ENCODE peak calls at places on chromosome 3, in ten cellular contexts. D is ovary; L is IMR-90; M is CD8-positive, alpha-beta T cell; B is endodermal cell; G is GM12864; T is AG10803; X is fibroblast of lung; S is neural progenitor cell; R is foreskin fibroblast. K is an unnamed sample.
A peak's percentile ranks its signal among the peaks of the same experiment; 100 is the strongest.

GRCh38 chr3:189914799-189915198 is 205.9 kb downstream of the P3H2 start:
- DNase-seq in S (no peak), R (peak; percentile 89), T (peak; percentile 91), L (peak; percentile 96), D (no peak), B (no peak), G (no peak), M (no peak), X (peak; percentile 91), K (peak; percentile 96)

GRCh38 chr3:130759692-130760338 is 13.2 kb upstream of the PIK3R4 start:
- DNase-seq in X (peak; percentile 64), M (peak; percentile 16), S (peak; percentile 66), G (peak; percentile 26), D (peak; percentile 32), T (peak; percentile 55), B (peak; percentile 72), L (peak; percentile 49), R (peak; percentile 28), K (peak; percentile 79)

GRCh38 chr3:12489832-12490231 is 5.6 kb downstream of the TSEN2 start:
- DNase-seq in D (no peak), S (no peak), T (peak; percentile 85), M (no peak), B (no peak), R (no peak), X (no peak), G (no peak), L (no peak), K (peak; percentile 53)

GRCh38 chr3:4735243-4735642 is 242.1 kb downstream of the ITPR1 start:
- DNase-seq in R (no peak), L (no peak), B (no peak), T (no peak), G (no peak), M (no peak), X (no peak), D (no peak), S (no peak), K (no peak)

GRCh38 chr3:52004158-52004787 is 8.6 kb upstream of the RPL29 start:
- DNase-seq in R (peak; percentile 47), D (no peak), B (peak; percentile 90), G (no peak), T (peak; percentile 35), X (peak; percentile 48), S (peak; percentile 90), L (peak; percentile 48), M (no peak), K (peak; percentile 72)

GRCh38 chr3:81277853-81278252 is 483.6 kb downstream of the GBE1 start:
- DNase-seq in R (no peak), B (no peak), G (no peak), T (peak; percentile 31), L (peak; percentile 4), M (no peak), X (no peak), D (no peak), S (no peak), K (peak; percentile 34)

GRCh38 chr3:58064923-58065638 is 56.9 kb downstream of the FLNB start:
- DNase-seq in T (no peak), X (no peak), B (no peak), G (no peak), S (no peak), R (no peak), L (no peak), M (no peak), D (no peak), K (no peak)

GRCh38 chr3:148319960-148320359 is 377.7 kb upstream of the AGTR1 start:
- DNase-seq in S (no peak), D (no peak), L (peak; percentile 35), G (no peak), B (no peak), M (no peak), X (no peak), R (no peak), T (no peak), K (no peak)

GRCh38 chr3:43960448-43960840 is 269.7 kb downstream of the ABHD5 start:
- DNase-seq in R (peak; percentile 3), X (peak; percentile 23), T (peak; percentile 4), D (no peak), G (no peak), M (no peak), B (no peak), L (no peak), S (no peak), K (no peak)

GRCh38 chr3:25478964-25479726 is 51.1 kb downstream of the RARB start:
- DNase-seq in M (no peak), D (no peak), B (no peak), G (no peak), S (no peak), T (no peak), R (no peak), L (no peak), X (no peak), K (no peak)

GRCh38 chr3:31568649-31569048 is 35.9 kb downstream of the STT3B start:
- DNase-seq in M (no peak), X (no peak), D (no peak), S (no peak), L (no peak), R (no peak), G (no peak), T (no peak), B (no peak), K (no peak)

GRCh38 chr3:10286596-10287295 is 6.0 kb downstream of the GHRL start:
- DNase-seq in S (peak; percentile 53), B (peak; percentile 90), D (peak; percentile 56), L (peak; percentile 74), G (no peak), M (no peak), T (peak; percentile 11), R (peak; percentile 44), X (peak; percentile 86), K (peak; percentile 54)

GRCh38 chr3:191415566-191415965 is 45.4 kb upstream of the PYDC2 start:
- DNase-seq in L (no peak), M (no peak), R (no peak), X (no peak), G (no peak), B (no peak), S (no peak), T (no peak), D (no peak), K (no peak)

GRCh38 chr3:148727242-148727641 is 29.5 kb downstream of the AGTR1 start:
- DNase-seq in X (peak; percentile 31), T (peak; percentile 32), L (no peak), G (peak; percentile 13), D (no peak), S (peak; percentile 77), B (peak; percentile 84), M (no peak), R (no peak), K (peak; percentile 8)

DNA sequence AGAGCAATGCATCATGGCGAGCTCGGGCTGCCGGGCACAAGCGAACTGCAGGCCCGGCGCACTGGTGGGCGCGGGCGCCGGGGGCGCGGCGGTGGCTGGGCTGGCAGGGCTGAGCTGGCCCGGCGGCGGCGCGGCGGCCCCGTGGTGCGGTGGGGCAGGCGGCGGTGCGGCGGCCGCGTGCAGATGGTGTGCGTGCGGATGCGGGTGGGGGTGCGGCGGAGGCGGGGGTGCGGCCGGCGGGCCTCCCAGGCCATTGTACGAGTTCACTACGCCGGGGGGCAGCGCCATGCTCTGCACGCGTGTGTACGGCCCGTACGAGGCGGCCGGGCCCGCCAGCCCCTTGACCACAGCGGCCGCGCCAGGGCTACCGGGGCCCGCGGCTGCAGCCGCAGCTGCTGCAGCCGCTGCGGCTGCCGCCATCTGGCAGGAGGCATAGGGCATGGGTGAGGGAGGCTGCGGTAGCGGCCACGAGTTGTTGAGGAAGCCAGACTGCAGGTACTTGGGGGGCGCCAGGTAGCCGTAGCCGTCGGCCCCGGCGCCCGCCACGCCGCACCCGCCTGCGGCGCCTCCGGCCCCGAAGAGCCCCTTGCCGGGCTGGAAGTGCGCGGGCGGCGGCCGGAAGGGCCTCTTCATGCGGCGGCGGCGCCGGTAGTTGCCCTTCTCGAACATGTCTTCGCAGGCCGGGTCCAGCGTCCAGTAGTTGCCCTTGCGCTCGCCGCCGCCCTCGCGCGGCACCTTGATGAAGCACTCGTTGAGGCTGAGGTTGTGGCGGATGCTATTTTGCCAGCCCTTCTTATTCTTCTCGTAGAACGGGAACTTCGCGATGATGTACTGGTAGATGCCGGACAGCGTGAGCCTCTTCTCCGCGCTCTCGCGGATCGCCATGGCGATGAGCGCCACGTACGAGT is 1.0 kb downstream of the FOXL2 start:
- DNase-seq in T (peak; percentile 62), L (peak; percentile 23), M (no peak), B (peak; percentile 86), X (no peak), R (peak; percentile 39), G (no peak), S (peak; percentile 66), D (peak; percentile 64), K (no peak)
- TF ChIP-seq CTCF in T (peak; percentile 45), L (peak; percentile 17), M (no peak), B (peak; percentile 61), X (no peak), R (peak; percentile 30), G (peak; percentile 25), S (peak; percentile 41), D (peak; percentile 7), K (peak; percentile 18)

GRCh38 chr3:38027466-38028465 is 1.7 kb downstream of the PLCD1 start:
- DNase-seq in S (no peak), X (no peak), M (no peak), B (peak; percentile 49), L (no peak), G (no peak), D (peak; percentile 20), T (no peak), R (no peak), K (no peak)
- H3K4me3 ChIP-seq in S (peak overlapping the region; percentile 83), X (no peak overlapping the region), M (no peak overlapping the region), B (peak overlapping the region; percentile 82), L (no peak overlapping the region), G (no peak overlapping the region), D (no peak overlapping the region), T (no peak overlapping the region), R (no peak overlapping the region), K (no peak overlapping the region)

GRCh38 chr3:162398554-162398953 is 901.9 kb downstream of the OTOL1 start:
- DNase-seq in G (no peak), R (no peak), X (no peak), M (no peak), D (no peak), L (no peak), T (no peak), B (no peak), S (no peak), K (no peak)

GRCh38 chr3:162400697-162401096 is 904.1 kb downstream of the OTOL1 start:
- DNase-seq in M (no peak), X (no peak), B (no peak), R (no peak), L (no peak), D (no peak), T (no peak), G (no peak), S (no peak), K (peak; percentile 5)
- TF ChIP-seq CTCF in M (no peak), X (no peak), B (peak; percentile 38), R (no peak), L (peak; percentile 5), D (no peak), T (no peak), G (no peak), S (no peak), K (no peak)

DNA sequence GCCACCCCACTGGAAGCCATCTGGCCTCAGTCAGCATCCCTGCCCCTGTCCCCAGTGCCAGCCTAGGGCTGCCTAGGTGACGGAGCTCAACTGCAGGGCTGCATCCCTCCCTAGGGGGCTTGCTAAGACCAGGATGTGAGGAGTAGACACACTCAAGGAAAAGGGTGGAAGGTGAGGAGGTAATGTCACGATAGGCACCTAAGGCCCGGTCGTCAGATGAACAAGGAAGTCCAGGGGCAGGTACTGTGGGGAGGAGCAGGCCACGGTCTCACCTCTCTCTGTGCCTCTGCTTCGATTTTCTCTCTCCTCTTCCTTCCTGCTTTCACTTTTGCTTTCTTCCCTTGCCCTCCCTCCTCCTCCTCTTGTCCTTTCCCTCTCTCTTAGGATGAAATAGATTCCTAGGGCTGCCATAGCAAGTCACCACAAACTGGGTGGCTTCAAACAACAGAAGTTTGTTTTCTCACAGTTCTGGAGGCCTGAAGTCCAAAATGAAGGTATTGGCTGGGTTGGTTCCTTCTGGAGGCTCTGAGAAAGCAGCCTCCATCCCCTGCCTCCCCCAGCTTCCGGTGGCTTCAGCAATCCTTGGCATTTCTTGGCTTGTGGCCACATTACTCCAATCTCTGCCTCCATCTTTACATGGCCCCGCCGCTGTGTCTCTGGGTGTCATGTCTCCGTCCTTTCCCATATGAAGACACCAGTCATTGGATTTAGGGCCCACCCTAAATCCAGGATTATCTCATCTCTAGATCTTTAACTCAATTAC is 298.2 kb downstream of the SHQ1 start:
- DNase-seq in T (no peak), D (no peak), L (no peak), G (no peak), S (no peak), B (no peak), R (no peak), M (no peak), X (no peak), K (no peak)
- H3K4me3 ChIP-seq in T (peak overlapping the region; percentile 22), D (no peak overlapping the region), L (peak overlapping the region; percentile 16), G (no peak overlapping the region), S (no peak overlapping the region), B (no peak overlapping the region), R (no peak overlapping the region), M (peak overlapping the region; percentile 53), X (no peak overlapping the region), K (no peak overlapping the region)

K was measured in cardiac fibroblast.